ENCODE peak calls at places on chromosome 16, in eight cellular contexts. One of them, this sample, is unnamed. For H3K36me3 and H3K9me3, the result is how much of the 10 kb centered on the place peaks cover.

GRCh38 chr16:84180519-84181140 is 6.2 kb downstream of the TAF1C start:
- DNase-seq in PC-3: no peak
- DNase-seq in adipocyte: no peak
- DNase-seq in vagina: no peak
- DNase-seq in tibial artery: no peak
- DNase-seq in uterus: no peak
- DNase-seq in HAP-1: no peak
- DNase-seq in cardiac muscle cell: no peak
- DNase-seq in this sample: no peak

GRCh38 chr16:79426663-79427062 is 173.9 kb downstream of the MAF start:
- DNase-seq in PC-3: no peak
- DNase-seq in adipocyte: no peak
- DNase-seq in vagina: no peak
- DNase-seq in tibial artery: no peak
- DNase-seq in uterus: no peak
- DNase-seq in HAP-1: no peak
- DNase-seq in cardiac muscle cell: no peak
- DNase-seq in this sample: no peak

GRCh38 chr16:6684076-6684673 is 648.5 kb upstream of the RBFOX1 start:
- DNase-seq in PC-3: peak
- DNase-seq in adipocyte: peak
- DNase-seq in vagina: no peak
- DNase-seq in tibial artery: no peak
- DNase-seq in uterus: no peak
- DNase-seq in HAP-1: peak
- DNase-seq in cardiac muscle cell: no peak
- DNase-seq in this sample: peak

GRCh38 chr16:5059386-5060072 is 6.2 kb downstream of the C16orf89 start:
- DNase-seq in PC-3: no peak
- DNase-seq in adipocyte: no peak
- DNase-seq in vagina: no peak
- DNase-seq in tibial artery: no peak
- DNase-seq in uterus: no peak
- DNase-seq in HAP-1: no peak
- DNase-seq in cardiac muscle cell: no peak
- DNase-seq in this sample: no peak

GRCh38 chr16:85687651-85688471 is 893 bp downstream of the GINS2 start:
- DNase-seq in PC-3: no peak
- DNase-seq in adipocyte: no peak
- DNase-seq in vagina: no peak
- DNase-seq in tibial artery: no peak
- DNase-seq in uterus: no peak
- DNase-seq in HAP-1: peak
- DNase-seq in cardiac muscle cell: no peak
- DNase-seq in this sample: no peak

GRCh38 chr16:28312327-28312726 is 20.0 kb downstream of the SBK1 start:
- DNase-seq in PC-3: no peak
- DNase-seq in adipocyte: no peak
- DNase-seq in vagina: no peak
- DNase-seq in tibial artery: no peak
- DNase-seq in uterus: no peak
- DNase-seq in HAP-1: no peak
- DNase-seq in cardiac muscle cell: no peak
- DNase-seq in this sample: no peak

GRCh38 chr16:87207509-87207908 is 109.7 kb downstream of the C16orf95 start:
- DNase-seq in PC-3: no peak
- DNase-seq in adipocyte: peak
- DNase-seq in vagina: no peak
- DNase-seq in tibial artery: peak
- DNase-seq in uterus: no peak
- DNase-seq in HAP-1: no peak
- DNase-seq in cardiac muscle cell: peak
- DNase-seq in this sample: peak

GRCh38 chr16:13441675-13442074 is 478.3 kb upstream of the ERCC4 start:
- DNase-seq in PC-3: no peak
- DNase-seq in adipocyte: no peak
- DNase-seq in vagina: no peak
- DNase-seq in tibial artery: no peak
- DNase-seq in uterus: no peak
- DNase-seq in HAP-1: no peak
- DNase-seq in cardiac muscle cell: no peak
- DNase-seq in this sample: no peak

GRCh38 chr16:6125483-6126259 is 1028.1 kb upstream of the EEF2KMT start:
- DNase-seq in PC-3: no peak
- DNase-seq in adipocyte: no peak
- DNase-seq in vagina: no peak
- DNase-seq in tibial artery: no peak
- DNase-seq in uterus: no peak
- DNase-seq in HAP-1: no peak
- DNase-seq in cardiac muscle cell: no peak
- DNase-seq in this sample: no peak

GRCh38 chr16:79261461-79261860 is 339.1 kb downstream of the MAF start:
- DNase-seq in PC-3: no peak
- DNase-seq in adipocyte: no peak
- DNase-seq in vagina: no peak
- DNase-seq in tibial artery: no peak
- DNase-seq in uterus: no peak
- DNase-seq in HAP-1: peak
- DNase-seq in cardiac muscle cell: no peak
- DNase-seq in this sample: peak

DNA sequence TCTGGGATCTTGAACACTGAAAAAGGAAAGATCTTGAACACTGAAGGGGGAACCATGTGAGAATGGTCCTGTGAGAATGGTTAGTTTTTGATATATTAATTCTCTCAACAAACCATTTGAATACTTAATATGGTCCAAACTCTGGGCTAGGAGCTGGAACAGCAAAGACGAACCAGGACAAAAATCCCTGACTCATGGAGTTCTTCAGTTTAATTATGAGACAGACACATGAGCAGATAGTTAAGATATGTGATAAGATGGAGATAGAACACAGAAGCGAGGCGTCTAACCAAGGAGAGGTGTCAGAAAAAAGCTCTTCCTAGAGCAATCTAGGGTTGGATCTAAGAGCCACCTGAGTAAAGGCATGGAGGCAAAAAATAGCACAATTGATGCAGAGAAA is 1.6 kb downstream of the CKLF start:
- DNase-seq in PC-3: no peak
- DNase-seq in adipocyte: no peak
- DNase-seq in vagina: no peak
- DNase-seq in tibial artery: no peak
- DNase-seq in uterus: no peak
- DNase-seq in HAP-1: no peak
- DNase-seq in cardiac muscle cell: no peak
- DNase-seq in this sample: no peak
- H3K4me3 ChIP-seq in PC-3: no peak
- H3K4me3 ChIP-seq in adipocyte: peak
- H3K4me3 ChIP-seq in vagina: peak
- H3K4me3 ChIP-seq in tibial artery: no peak
- H3K4me3 ChIP-seq in uterus: no peak
- H3K4me3 ChIP-seq in HAP-1: no peak
- H3K4me3 ChIP-seq in cardiac muscle cell: no peak
- H3K4me3 ChIP-seq in this sample: no peak

GRCh38 chr16:50290856-50291255 is 24.5 kb downstream of the ADCY7 start:
- DNase-seq in PC-3: no peak
- DNase-seq in adipocyte: no peak
- DNase-seq in vagina: no peak
- DNase-seq in tibial artery: no peak
- DNase-seq in uterus: no peak
- DNase-seq in HAP-1: no peak
- DNase-seq in cardiac muscle cell: no peak
- DNase-seq in this sample: no peak

GRCh38 chr16:50288920-50289319 is 22.6 kb downstream of the ADCY7 start:
- DNase-seq in PC-3: no peak
- DNase-seq in adipocyte: no peak
- DNase-seq in vagina: no peak
- DNase-seq in tibial artery: no peak
- DNase-seq in uterus: no peak
- DNase-seq in HAP-1: no peak
- DNase-seq in cardiac muscle cell: no peak
- DNase-seq in this sample: no peak

GRCh38 chr16:50291719-50292565 is 25.6 kb downstream of the ADCY7 start:
- DNase-seq in PC-3: no peak
- DNase-seq in adipocyte: no peak
- DNase-seq in vagina: no peak
- DNase-seq in tibial artery: no peak
- DNase-seq in uterus: no peak
- DNase-seq in HAP-1: no peak
- DNase-seq in cardiac muscle cell: no peak
- DNase-seq in this sample: no peak

GRCh38 chr16:50292566-50292948 is 26.2 kb downstream of the ADCY7 start:
- DNase-seq in PC-3: no peak
- DNase-seq in adipocyte: no peak
- DNase-seq in vagina: no peak
- DNase-seq in tibial artery: no peak
- DNase-seq in uterus: no peak
- DNase-seq in HAP-1: no peak
- DNase-seq in cardiac muscle cell: no peak
- DNase-seq in this sample: no peak

DNA sequence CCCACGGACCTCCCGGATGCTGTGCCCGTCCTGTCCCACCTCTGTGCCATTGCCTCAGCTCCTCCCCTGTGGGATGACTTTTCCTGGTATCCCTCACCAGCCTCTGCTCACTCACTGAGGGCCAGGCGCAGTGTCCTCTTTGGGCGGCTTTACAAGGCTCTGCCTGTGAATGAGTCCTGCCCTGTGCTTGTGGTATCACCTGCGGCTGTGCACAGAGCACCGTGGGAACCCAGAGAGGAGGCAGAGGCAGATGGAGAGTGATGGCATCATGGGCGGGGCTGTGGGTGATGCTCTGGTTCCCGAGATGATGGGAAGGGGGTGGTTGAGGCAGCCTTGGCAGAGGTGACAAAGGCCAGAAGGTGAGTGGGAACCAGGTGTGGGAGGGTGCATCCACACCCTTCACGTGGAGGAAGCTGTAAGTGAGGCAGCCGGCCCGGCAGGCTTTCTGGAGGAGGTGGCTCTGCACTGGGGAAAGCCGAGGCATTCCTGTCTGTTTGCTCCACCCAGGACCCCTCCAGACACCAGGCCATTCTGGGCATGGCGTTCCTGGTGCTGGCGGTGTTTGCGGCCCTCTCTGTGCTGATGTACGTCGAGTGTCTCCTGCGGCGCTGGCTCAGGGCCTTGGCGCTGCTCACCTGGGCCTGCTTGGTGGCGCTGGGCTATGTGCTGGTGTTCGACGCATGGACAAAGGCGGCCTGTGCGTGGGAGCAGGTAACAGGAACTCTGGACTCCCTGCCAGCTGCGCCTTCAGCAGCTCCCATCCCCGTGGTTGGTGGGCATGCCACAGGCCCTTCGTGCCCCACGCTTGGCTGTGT is 23.8 kb downstream of the ADCY7 start:
- DNase-seq in PC-3: no peak
- DNase-seq in adipocyte: no peak
- DNase-seq in vagina: no peak
- DNase-seq in tibial artery: no peak
- DNase-seq in uterus: no peak
- DNase-seq in HAP-1: no peak
- DNase-seq in cardiac muscle cell: no peak
- DNase-seq in this sample: no peak
- H3K36me3 ChIP-seq in PC-3: under half
- H3K36me3 ChIP-seq in adipocyte: under half
- H3K36me3 ChIP-seq in vagina: under half
- H3K36me3 ChIP-seq in tibial artery: under half
- H3K36me3 ChIP-seq in uterus: under half
- H3K36me3 ChIP-seq in HAP-1: under half
- H3K36me3 ChIP-seq in cardiac muscle cell: under half
- H3K36me3 ChIP-seq in this sample: under half

DNA sequence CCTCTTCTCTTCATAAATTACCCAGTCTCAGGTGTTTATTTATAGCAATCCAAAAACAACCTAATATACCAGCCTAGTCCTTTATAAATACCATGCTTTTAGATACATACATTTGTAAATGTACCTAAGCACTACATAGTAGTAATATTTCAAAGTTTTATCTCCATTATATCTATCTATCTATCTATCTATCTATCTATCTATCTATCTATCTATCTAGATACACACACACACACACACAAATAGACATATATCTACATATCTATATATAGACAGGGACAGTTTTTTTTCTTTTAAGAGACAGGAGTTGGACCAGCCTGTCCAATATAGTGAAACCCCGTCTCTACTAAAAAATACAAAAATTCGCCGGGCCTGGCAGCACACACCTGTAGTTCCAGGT is 5.8 kb downstream of the CEP20 start:
- DNase-seq in PC-3: no peak
- DNase-seq in adipocyte: no peak
- DNase-seq in vagina: no peak
- DNase-seq in tibial artery: no peak
- DNase-seq in uterus: no peak
- DNase-seq in HAP-1: no peak
- DNase-seq in cardiac muscle cell: no peak
- DNase-seq in this sample: no peak
- H3K9me3 ChIP-seq in PC-3: under half
- H3K9me3 ChIP-seq in adipocyte: under half
- H3K9me3 ChIP-seq in vagina: under half
- H3K9me3 ChIP-seq in tibial artery: under half
- H3K9me3 ChIP-seq in uterus: under half
- H3K9me3 ChIP-seq in HAP-1: under half
- H3K9me3 ChIP-seq in cardiac muscle cell: under half
- H3K9me3 ChIP-seq in this sample: under half

DNA sequence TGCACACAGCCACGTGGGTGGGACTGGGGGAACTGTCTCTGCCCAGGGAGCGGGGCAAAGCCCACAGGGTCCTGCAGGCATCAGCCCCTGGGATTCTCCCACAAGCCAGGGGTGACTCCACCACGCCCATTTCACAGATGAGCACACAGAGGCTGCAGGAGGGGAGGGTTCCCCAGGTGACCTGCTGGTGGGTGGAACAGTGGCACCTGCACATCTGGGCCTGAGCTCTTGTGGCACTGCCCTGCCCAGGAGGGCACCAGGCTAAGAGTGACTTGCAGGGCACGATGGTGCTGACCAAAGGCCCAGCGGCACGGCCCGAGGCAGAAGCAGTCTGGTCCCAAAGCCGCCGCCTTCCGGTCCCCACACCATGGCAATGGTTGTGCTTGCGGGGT is 23.9 kb downstream of the PIEZO1 start:
- DNase-seq in PC-3: no peak
- DNase-seq in adipocyte: no peak
- DNase-seq in vagina: no peak
- DNase-seq in tibial artery: no peak
- DNase-seq in uterus: no peak
- DNase-seq in HAP-1: no peak
- DNase-seq in cardiac muscle cell: no peak
- DNase-seq in this sample: no peak
- H3K4me3 ChIP-seq in PC-3: no peak
- H3K4me3 ChIP-seq in adipocyte: no peak
- H3K4me3 ChIP-seq in vagina: no peak
- H3K4me3 ChIP-seq in tibial artery: no peak
- H3K4me3 ChIP-seq in uterus: no peak
- H3K4me3 ChIP-seq in HAP-1: no peak
- H3K4me3 ChIP-seq in cardiac muscle cell: no peak
- H3K4me3 ChIP-seq in this sample: no peak

DNA sequence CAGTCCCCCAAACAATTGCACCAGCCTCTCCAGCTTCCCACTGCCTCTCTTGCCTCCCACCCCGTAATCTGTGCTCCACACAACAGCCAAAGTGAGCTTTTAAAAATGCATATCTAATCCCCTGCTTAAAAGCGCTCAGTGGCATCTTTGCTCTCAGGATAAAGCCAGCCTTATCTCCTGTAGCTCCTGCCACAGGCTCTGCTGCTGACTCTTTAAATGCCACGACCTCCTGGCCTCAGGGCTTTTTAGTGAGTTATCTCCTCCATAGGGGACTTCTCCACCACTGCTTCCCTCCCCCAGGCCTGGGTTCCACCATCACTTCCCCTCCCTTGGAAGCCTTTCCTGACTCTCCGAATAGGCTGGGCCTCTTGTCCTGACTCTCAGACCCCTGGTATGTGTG is 98.6 kb downstream of the GNAO1 start:
- DNase-seq in PC-3: no peak
- DNase-seq in adipocyte: no peak
- DNase-seq in vagina: no peak
- DNase-seq in tibial artery: no peak
- DNase-seq in uterus: no peak
- DNase-seq in HAP-1: peak
- DNase-seq in cardiac muscle cell: no peak
- DNase-seq in this sample: no peak
- H3K36me3 ChIP-seq in PC-3: under half
- H3K36me3 ChIP-seq in adipocyte: under half
- H3K36me3 ChIP-seq in vagina: under half
- H3K36me3 ChIP-seq in tibial artery: under half
- H3K36me3 ChIP-seq in uterus: under half
- H3K36me3 ChIP-seq in HAP-1: under half
- H3K36me3 ChIP-seq in cardiac muscle cell: under half
- H3K36me3 ChIP-seq in this sample: under half

This sample was measured in MG63.